ENCODE peak calls at places on chromosomes 5 and 9, in nine cellular contexts. Z is left lobe of liver; W is activated CD4-positive, alpha-beta T cell treated with anti-CD3 and anti-CD28 coated beads for 48 hours; V is memory B cell; P is AG08396; D is substantia nigra; M is stimulated activated CD8-positive, alpha-beta memory T cell treated with anti-CD3 and anti-CD28 coated beads, Interleukin-15, amount 100 ng/mL, for 48 hours; L is Kasumi-1; Q is cerebellar nuclear complex. T is an unnamed sample.

GRCh38 chr5:83255268-83255667 is 177.9 kb downstream of the XRCC4 start:
- DNase-seq in Z (no peak), W (no peak), V (no peak), P (peak; percentile 7), D (no peak), M (no peak), L (no peak), Q (no peak), T (no peak)

GRCh38 chr9:128169925-128170324 is 9.9 kb downstream of the BBLN start:
- DNase-seq in Z (no peak), W (no peak), V (no peak), P (no peak), D (no peak), M (no peak), L (no peak), Q (no peak), T (no peak)

GRCh38 chr5:96664669-96665068 is 2.5 kb downstream of the CAST start:
- DNase-seq in Z (no peak), W (no peak), V (no peak), P (no peak), D (no peak), M (no peak), L (no peak), Q (no peak), T (no peak)

GRCh38 chr5:159412284-159413046 is 82.2 kb upstream of the IL12B start:
- DNase-seq in Z (no peak), W (peak; percentile 70), V (peak; percentile 16), P (no peak), D (no peak), M (peak; percentile 67), L (peak; percentile 70), Q (no peak), T (no peak)

GRCh38 chr9:97900103-97900737 is 22.1 kb downstream of the TRMO start:
- DNase-seq in Z (no peak), W (no peak), V (no peak), P (no peak), D (no peak), M (no peak), L (no peak), Q (no peak), T (no peak)

GRCh38 chr5:179730852-179731251 is 1.8 kb upstream of the MAML1 start:
- DNase-seq in Z (no peak), W (no peak), V (no peak), P (no peak), D (no peak), M (no peak), L (no peak), Q (no peak), T (no peak)

GRCh38 chr9:77374266-77374665 is 196.9 kb downstream of the VPS13A start:
- DNase-seq in Z (no peak), W (no peak), V (no peak), P (no peak), D (no peak), M (no peak), L (no peak), Q (no peak), T (no peak)

GRCh38 chr9:133058051-133058450 is 3.7 kb upstream of the CEL start:
- DNase-seq in Z (no peak), W (no peak), V (no peak), P (no peak), D (no peak), M (no peak), L (no peak), Q (no peak), T (no peak)

GRCh38 chr5:125050926-125051325 is 304.5 kb upstream of the ZNF608 start:
- DNase-seq in Z (no peak), W (no peak), V (no peak), P (no peak), D (no peak), M (no peak), L (no peak), Q (no peak), T (no peak)

GRCh38 chr5:174501461-174502069 is 222.8 kb upstream of the MSX2 start:
- DNase-seq in Z (no peak), W (no peak), V (no peak), P (no peak), D (no peak), M (no peak), L (no peak), Q (no peak), T (no peak)

GRCh38 chr9:130450344-130451003 is 5.7 kb downstream of the ASS1 start:
- DNase-seq in Z (peak; percentile 94), W (no peak), V (no peak), P (no peak), D (no peak), M (no peak), L (no peak), Q (no peak), T (no peak)

GRCh38 chr5:40784027-40784653 is 14.0 kb downstream of the PRKAA1 start:
- DNase-seq in Z (no peak), W (no peak), V (no peak), P (no peak), D (no peak), M (no peak), L (no peak), Q (no peak), T (no peak)

GRCh38 chr5:55636711-55637110 is 75.4 kb downstream of the SLC38A9 start:
- DNase-seq in Z (peak; percentile 86), W (no peak), V (no peak), P (peak; percentile 37), D (no peak), M (no peak), L (no peak), Q (no peak), T (no peak)

GRCh38 chr5:143968071-143968878 is 156.3 kb downstream of the HMHB1 start:
- DNase-seq in Z (no peak), W (no peak), V (no peak), P (peak; percentile 51), D (no peak), M (no peak), L (peak; percentile 6), Q (no peak), T (no peak)

GRCh38 chr9:22308177-22308576 is 138.4 kb upstream of the DMRTA1 start:
- DNase-seq in Z (peak; percentile 53), W (no peak), V (no peak), P (no peak), D (no peak), M (no peak), L (no peak), Q (no peak), T (no peak)

GRCh38 chr9:13110766-13111400 is 168.6 kb downstream of the MPDZ start:
- DNase-seq in Z (peak; percentile 85), W (no peak), V (no peak), P (no peak), D (peak; percentile 11), M (no peak), L (no peak), Q (no peak), T (no peak)

GRCh38 chr9:106893088-106893487 is 30.1 kb downstream of the ZNF462 start:
- DNase-seq in Z (no peak), W (no peak), V (no peak), P (no peak), D (no peak), M (no peak), L (peak; percentile 26), Q (no peak), T (no peak)

GRCh38 chr9:110370316-110370715 is 32.7 kb upstream of the TXNDC8 start:
- DNase-seq in Z (no peak), W (no peak), V (no peak), P (no peak), D (no peak), M (no peak), L (no peak), Q (no peak), T (no peak)

GRCh38 chr5:313806-314376 is 7.6 kb upstream of the AHRR start:
- DNase-seq in Z (no peak), W (no peak), V (no peak), P (no peak), D (no peak), M (no peak), L (no peak), Q (no peak), T (no peak)

GRCh38 chr9:7844283-7844682 is 44.7 kb upstream of the DMAC1 start:
- DNase-seq in Z (no peak), W (no peak), V (peak; percentile 9), P (peak; percentile 5), D (no peak), M (no peak), L (peak; percentile 31), Q (no peak), T (no peak)

GRCh38 chr5:538271-538771 is 14.1 kb upstream of the SLC9A3 start:
- DNase-seq in Z (no peak), W (no peak), V (no peak), P (no peak), D (no peak), M (no peak), L (no peak), Q (no peak), T (no peak)

GRCh38 chr5:171420429-171421231 is 1.2 kb downstream of the FGF18 start:
- DNase-seq in Z (peak; percentile 51), W (no peak), V (no peak), P (peak; percentile 84), D (peak; percentile 40), M (no peak), L (no peak), Q (no peak), T (no peak)

GRCh38 chr9:136372561-136373299 is 739 bp downstream of the CARD9 start:
- DNase-seq in Z (no peak), W (peak; percentile 35), V (no peak), P (peak; percentile 89), D (peak; percentile 16), M (no peak), L (peak; percentile 79), Q (no peak), T (no peak)

GRCh38 chr9:23447166-23447565 is 378.9 kb downstream of the ELAVL2 start:
- DNase-seq in Z (no peak), W (no peak), V (no peak), P (no peak), D (no peak), M (no peak), L (peak; percentile 30), Q (peak; percentile 20), T (no peak)

GRCh38 chr9:123318192-123318591 is 37.8 kb upstream of the CRB2 start:
- DNase-seq in Z (no peak), W (no peak), V (no peak), P (no peak), D (no peak), M (no peak), L (no peak), Q (no peak), T (no peak)

GRCh38 chr9:127828262-127829031 is 25.8 kb downstream of the FPGS start:
- DNase-seq in Z (peak; percentile 81), W (no peak), V (no peak), P (peak; percentile 91), D (no peak), M (no peak), L (no peak), Q (no peak), T (peak; percentile 73)

GRCh38 chr5:123206618-123207320 is 117.7 kb downstream of the PRDM6 start:
- DNase-seq in Z (no peak), W (no peak), V (no peak), P (no peak), D (no peak), M (no peak), L (no peak), Q (no peak), T (no peak)

GRCh38 chr5:153885166-153885565 is 153.5 kb downstream of the FAM114A2 start:
- DNase-seq in Z (no peak), W (no peak), V (no peak), P (no peak), D (no peak), M (no peak), L (no peak), Q (no peak), T (no peak)

GRCh38 chr5:134449167-134449566 is 37.5 kb upstream of the CDKN2AIPNL start:
- DNase-seq in Z (no peak), W (no peak), V (no peak), P (no peak), D (no peak), M (no peak), L (no peak), Q (no peak), T (no peak)

T was measured in 8988T.